ENCODE peak calls at places on chromosome 20, in nine cellular contexts. One of them, this sample, is unnamed.

GRCh38 chr20:16147221-16147620 is 426.0 kb downstream of the KIF16B start:
- DNase-seq in H7: no peak
- DNase-seq in psoas muscle: no peak
- DNase-seq in ACHN: no peak
- DNase-seq in colonic mucosa: no peak
- DNase-seq in stimulated activated naive CD8-positive, alpha-beta T cell treated with anti-CD3 and anti-CD28 coated beads, Interleukin-15, Interleukin-2, amounts not matched to agents 100 U/mL and 50 U/mL, for 24 hours: no peak
- DNase-seq in neural crest cell: no peak
- DNase-seq in Ammon's horn: no peak
- DNase-seq in RKO: no peak
- DNase-seq in this sample: no peak

GRCh38 chr20:37823276-37823980 is 79.5 kb upstream of the VSTM2L start:
- DNase-seq in H7: no peak
- DNase-seq in psoas muscle: no peak
- DNase-seq in ACHN: no peak
- DNase-seq in colonic mucosa: no peak
- DNase-seq in stimulated activated naive CD8-positive, alpha-beta T cell treated with anti-CD3 and anti-CD28 coated beads, Interleukin-15, Interleukin-2, amounts not matched to agents 100 U/mL and 50 U/mL, for 24 hours: no peak
- DNase-seq in neural crest cell: no peak
- DNase-seq in Ammon's horn: no peak
- DNase-seq in RKO: no peak
- DNase-seq in this sample: peak; percentile 34

GRCh38 chr20:58778774-58779173 is 71.9 kb downstream of the GNAS-AS1 start:
- DNase-seq in H7: no peak
- DNase-seq in psoas muscle: no peak
- DNase-seq in ACHN: no peak
- DNase-seq in colonic mucosa: no peak
- DNase-seq in stimulated activated naive CD8-positive, alpha-beta T cell treated with anti-CD3 and anti-CD28 coated beads, Interleukin-15, Interleukin-2, amounts not matched to agents 100 U/mL and 50 U/mL, for 24 hours: no peak
- DNase-seq in neural crest cell: no peak
- DNase-seq in Ammon's horn: peak; percentile 29
- DNase-seq in RKO: no peak
- DNase-seq in this sample: no peak

GRCh38 chr20:46129955-46130481 is 11.9 kb downstream of the CD40 start:
- DNase-seq in H7: no peak
- DNase-seq in psoas muscle: no peak
- DNase-seq in ACHN: no peak
- DNase-seq in colonic mucosa: no peak
- DNase-seq in stimulated activated naive CD8-positive, alpha-beta T cell treated with anti-CD3 and anti-CD28 coated beads, Interleukin-15, Interleukin-2, amounts not matched to agents 100 U/mL and 50 U/mL, for 24 hours: no peak
- DNase-seq in neural crest cell: no peak
- DNase-seq in Ammon's horn: peak; percentile 22
- DNase-seq in RKO: no peak
- DNase-seq in this sample: no peak

GRCh38 chr20:60123096-60123495 is 164.9 kb downstream of the CDH26 start:
- DNase-seq in H7: no peak
- DNase-seq in psoas muscle: no peak
- DNase-seq in ACHN: no peak
- DNase-seq in colonic mucosa: no peak
- DNase-seq in stimulated activated naive CD8-positive, alpha-beta T cell treated with anti-CD3 and anti-CD28 coated beads, Interleukin-15, Interleukin-2, amounts not matched to agents 100 U/mL and 50 U/mL, for 24 hours: no peak
- DNase-seq in neural crest cell: no peak
- DNase-seq in Ammon's horn: no peak
- DNase-seq in RKO: no peak
- DNase-seq in this sample: no peak

GRCh38 chr20:35275741-35276251 is 2.1 kb downstream of the MMP24OS start:
- DNase-seq in H7: no peak
- DNase-seq in psoas muscle: no peak
- DNase-seq in ACHN: no peak
- DNase-seq in colonic mucosa: no peak
- DNase-seq in stimulated activated naive CD8-positive, alpha-beta T cell treated with anti-CD3 and anti-CD28 coated beads, Interleukin-15, Interleukin-2, amounts not matched to agents 100 U/mL and 50 U/mL, for 24 hours: no peak
- DNase-seq in neural crest cell: no peak
- DNase-seq in Ammon's horn: no peak
- DNase-seq in RKO: no peak
- DNase-seq in this sample: no peak

GRCh38 chr20:56422131-56422823 is 10.2 kb downstream of the CASS4 start:
- DNase-seq in H7: no peak
- DNase-seq in psoas muscle: no peak
- DNase-seq in ACHN: peak; percentile 86
- DNase-seq in colonic mucosa: no peak
- DNase-seq in stimulated activated naive CD8-positive, alpha-beta T cell treated with anti-CD3 and anti-CD28 coated beads, Interleukin-15, Interleukin-2, amounts not matched to agents 100 U/mL and 50 U/mL, for 24 hours: no peak
- DNase-seq in neural crest cell: no peak
- DNase-seq in Ammon's horn: no peak
- DNase-seq in RKO: peak; percentile 48
- DNase-seq in this sample: peak; percentile 45

GRCh38 chr20:34771680-34772081 is 53.8 kb downstream of the NCOA6 start:
- DNase-seq in H7: no peak
- DNase-seq in psoas muscle: no peak
- DNase-seq in ACHN: no peak
- DNase-seq in colonic mucosa: no peak
- DNase-seq in stimulated activated naive CD8-positive, alpha-beta T cell treated with anti-CD3 and anti-CD28 coated beads, Interleukin-15, Interleukin-2, amounts not matched to agents 100 U/mL and 50 U/mL, for 24 hours: no peak
- DNase-seq in neural crest cell: no peak
- DNase-seq in Ammon's horn: no peak
- DNase-seq in RKO: no peak
- DNase-seq in this sample: peak; percentile 33

GRCh38 chr20:63522981-63523611 is 2.5 kb downstream of the PPDPF start:
- DNase-seq in H7: peak; percentile 57
- DNase-seq in psoas muscle: peak; percentile 23
- DNase-seq in ACHN: no peak
- DNase-seq in colonic mucosa: no peak
- DNase-seq in stimulated activated naive CD8-positive, alpha-beta T cell treated with anti-CD3 and anti-CD28 coated beads, Interleukin-15, Interleukin-2, amounts not matched to agents 100 U/mL and 50 U/mL, for 24 hours: no peak
- DNase-seq in neural crest cell: no peak
- DNase-seq in Ammon's horn: no peak
- DNase-seq in RKO: no peak
- DNase-seq in this sample: no peak

GRCh38 chr20:25299801-25300200 is 51.9 kb downstream of the PYGB start:
- DNase-seq in H7: no peak
- DNase-seq in psoas muscle: no peak
- DNase-seq in ACHN: peak; percentile 60
- DNase-seq in colonic mucosa: no peak
- DNase-seq in stimulated activated naive CD8-positive, alpha-beta T cell treated with anti-CD3 and anti-CD28 coated beads, Interleukin-15, Interleukin-2, amounts not matched to agents 100 U/mL and 50 U/mL, for 24 hours: no peak
- DNase-seq in neural crest cell: no peak
- DNase-seq in Ammon's horn: no peak
- DNase-seq in RKO: no peak
- DNase-seq in this sample: peak; percentile 54

GRCh38 chr20:61256819-61257218 is 4.8 kb downstream of the CDH4 start:
- DNase-seq in H7: no peak
- DNase-seq in psoas muscle: no peak
- DNase-seq in ACHN: no peak
- DNase-seq in colonic mucosa: no peak
- DNase-seq in stimulated activated naive CD8-positive, alpha-beta T cell treated with anti-CD3 and anti-CD28 coated beads, Interleukin-15, Interleukin-2, amounts not matched to agents 100 U/mL and 50 U/mL, for 24 hours: no peak
- DNase-seq in neural crest cell: no peak
- DNase-seq in Ammon's horn: no peak
- DNase-seq in RKO: no peak
- DNase-seq in this sample: no peak

GRCh38 chr20:7879883-7880282 is 60.4 kb downstream of the HAO1 start:
- DNase-seq in H7: no peak
- DNase-seq in psoas muscle: no peak
- DNase-seq in ACHN: no peak
- DNase-seq in colonic mucosa: no peak
- DNase-seq in stimulated activated naive CD8-positive, alpha-beta T cell treated with anti-CD3 and anti-CD28 coated beads, Interleukin-15, Interleukin-2, amounts not matched to agents 100 U/mL and 50 U/mL, for 24 hours: no peak
- DNase-seq in neural crest cell: no peak
- DNase-seq in Ammon's horn: no peak
- DNase-seq in RKO: no peak
- DNase-seq in this sample: no peak

This sample was measured in foreskin keratinocyte.